ENCODE peak calls at places on chromosomes 13 and 19, in seven cellular contexts. X, M, Q, J, O, G and D are unnamed samples.

GRCh38 chr19:38135150-38135998 is 88.6 kb downstream of the DPF1 start:
- DNase-seq in X (no peak), M (no peak), Q (no peak), J (no peak), O (no peak), G (no peak), D (no peak)

GRCh38 chr19:5828661-5829566 is 10.6 kb downstream of the FUT6 start:
- DNase-seq in X (no peak), M (peak; percentile 55), Q (no peak), J (peak; percentile 34), O (peak; percentile 93), G (no peak), D (peak; percentile 51)

GRCh38 chr13:101614491-101614890 is 162.0 kb downstream of the ITGBL1 start:
- DNase-seq in X (no peak), M (no peak), Q (no peak), J (peak; percentile 0), O (no peak), G (no peak), D (no peak)

GRCh38 chr13:24746618-24747247 is 17.2 kb upstream of the RNF17 start:
- DNase-seq in X (peak; percentile 28), M (no peak), Q (no peak), J (no peak), O (no peak), G (no peak), D (no peak)

GRCh38 chr19:41548954-41549688 is 26.8 kb upstream of the CEACAM21 start:
- DNase-seq in X (no peak), M (peak; percentile 43), Q (no peak), J (peak; percentile 48), O (no peak), G (no peak), D (no peak)

GRCh38 chr13:69291292-69291906 is 816.2 kb upstream of the ATXN8OS start:
- DNase-seq in X (no peak), M (no peak), Q (no peak), J (peak; percentile 18), O (no peak), G (no peak), D (no peak)

GRCh38 chr19:29567366-29567915 is 38.6 kb upstream of the POP4 start:
- DNase-seq in X (no peak), M (no peak), Q (no peak), J (no peak), O (no peak), G (no peak), D (no peak)

GRCh38 chr19:31496076-31496475 is 146.8 kb upstream of the TSHZ3 start:
- DNase-seq in X (no peak), M (no peak), Q (no peak), J (no peak), O (no peak), G (no peak), D (no peak)

GRCh38 chr19:5990289-5990797 is 12.4 kb upstream of the RANBP3 start:
- DNase-seq in X (peak; percentile 43), M (no peak), Q (no peak), J (peak; percentile 68), O (no peak), G (no peak), D (no peak)

GRCh38 chr19:1810439-1811160 is 1.5 kb downstream of the ATP8B3 start:
- DNase-seq in X (no peak), M (no peak), Q (no peak), J (no peak), O (no peak), G (peak; percentile 65), D (peak; percentile 42)

GRCh38 chr13:50081106-50081898 is 66.1 kb downstream of the KCNRG start:
- DNase-seq in X (peak; percentile 43), M (peak; percentile 48), Q (no peak), J (peak; percentile 60), O (peak; percentile 76), G (peak; percentile 77), D (peak; percentile 41)

GRCh38 chr13:106683179-106683578 is 115.2 kb upstream of the ARGLU1 start:
- DNase-seq in X (no peak), M (no peak), Q (no peak), J (no peak), O (no peak), G (no peak), D (no peak)

GRCh38 chr19:19562665-19563347 is 24.7 kb downstream of the CILP2 start:
- DNase-seq in X (no peak), M (no peak), Q (no peak), J (peak; percentile 53), O (no peak), G (no peak), D (no peak)

GRCh38 chr13:20526664-20527063 is 1.0 kb upstream of the CRYL1 start:
- DNase-seq in X (no peak), M (no peak), Q (no peak), J (no peak), O (no peak), G (no peak), D (no peak)

GRCh38 chr13:23741879-23742510 is 147.2 kb downstream of the MIPEP start:
- DNase-seq in X (peak; percentile 19), M (no peak), Q (peak; percentile 9), J (peak; percentile 28), O (no peak), G (no peak), D (no peak)

GRCh38 chr13:20873348-20873747 is 29.2 kb downstream of the XPO4 start:
- DNase-seq in X (no peak), M (no peak), Q (no peak), J (no peak), O (no peak), G (no peak), D (no peak)

GRCh38 chr19:41849067-41849466 is 4.2 kb downstream of the DMRTC2 start:
- DNase-seq in X (no peak), M (no peak), Q (no peak), J (no peak), O (no peak), G (no peak), D (no peak)

GRCh38 chr19:55196803-55197202 is 12.5 kb downstream of the PTPRH start:
- DNase-seq in X (peak; percentile 64), M (no peak), Q (no peak), J (no peak), O (no peak), G (no peak), D (no peak)

GRCh38 chr13:40181203-40181845 is 485.1 kb downstream of the FOXO1 start:
- DNase-seq in X (peak; percentile 42), M (no peak), Q (no peak), J (peak; percentile 11), O (no peak), G (no peak), D (no peak)

GRCh38 chr13:110000534-110001345 is 214.4 kb upstream of the IRS2 start:
- DNase-seq in X (no peak), M (no peak), Q (no peak), J (no peak), O (no peak), G (no peak), D (no peak)

DNA sequence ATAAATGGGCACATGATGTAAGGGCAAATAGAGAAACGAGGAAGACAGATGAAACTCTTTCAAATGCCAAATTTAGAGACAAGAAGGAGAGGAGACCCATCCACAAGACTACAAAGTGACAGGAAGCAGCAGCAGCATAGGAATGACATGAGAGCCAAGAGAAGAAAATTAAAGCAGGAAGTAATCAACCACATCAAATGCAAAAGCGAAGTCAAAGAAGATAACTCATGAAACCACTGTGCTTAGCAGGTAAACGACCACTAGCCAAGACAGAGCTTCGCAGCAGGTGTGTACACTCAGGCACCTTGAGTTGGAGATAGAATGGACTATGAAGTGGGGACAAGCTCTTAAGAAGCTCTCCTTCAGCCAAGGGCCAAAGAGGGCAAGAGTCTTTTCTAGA is 64.1 kb downstream of the KLF12 start:
- DNase-seq in X (no peak), M (no peak), Q (no peak), J (no peak), O (no peak), G (no peak), D (no peak)
- H3K4me1 ChIP-seq in X (no peaks in the 10 kb centered on the region), M (no peaks in the 10 kb centered on the region), Q (no peaks in the 10 kb centered on the region), J (no peaks in the 10 kb centered on the region), O (peaks cover 28% of the 10 kb centered on the region), G (peaks cover 10% of the 10 kb centered on the region), D (peaks cover 4% of the 10 kb centered on the region)

GRCh38 chr19:44754743-44755066 is 6.2 kb downstream of the BCL3 start:
- DNase-seq in X (no peak), M (no peak), Q (no peak), J (no peak), O (no peak), G (no peak), D (no peak)

GRCh38 chr19:44753932-44754742 is 5.6 kb downstream of the BCL3 start:
- DNase-seq in X (peak; percentile 90), M (peak; percentile 96), Q (no peak), J (peak; percentile 94), O (peak; percentile 97), G (peak; percentile 95), D (peak; percentile 85)

GRCh38 chr19:44752123-44752815 is 3.8 kb downstream of the BCL3 start:
- DNase-seq in X (peak; percentile 12), M (no peak), Q (no peak), J (no peak), O (no peak), G (no peak), D (no peak)

GRCh38 chr19:44753619-44753931 is 5.1 kb downstream of the BCL3 start:
- DNase-seq in X (no peak), M (no peak), Q (no peak), J (no peak), O (no peak), G (no peak), D (no peak)

GRCh38 chr19:44752816-44753618 is 4.5 kb downstream of the BCL3 start:
- DNase-seq in X (peak; percentile 97), M (peak; percentile 95), Q (no peak), J (peak; percentile 94), O (peak; percentile 94), G (peak; percentile 94), D (peak; percentile 88)
- TF ChIP-seq POLR2A in X (no peak), M (no peak), Q (no peak), J (peak; percentile 13), O (no peak), G (peak; percentile 10), D (peak; percentile 21)

DNA sequence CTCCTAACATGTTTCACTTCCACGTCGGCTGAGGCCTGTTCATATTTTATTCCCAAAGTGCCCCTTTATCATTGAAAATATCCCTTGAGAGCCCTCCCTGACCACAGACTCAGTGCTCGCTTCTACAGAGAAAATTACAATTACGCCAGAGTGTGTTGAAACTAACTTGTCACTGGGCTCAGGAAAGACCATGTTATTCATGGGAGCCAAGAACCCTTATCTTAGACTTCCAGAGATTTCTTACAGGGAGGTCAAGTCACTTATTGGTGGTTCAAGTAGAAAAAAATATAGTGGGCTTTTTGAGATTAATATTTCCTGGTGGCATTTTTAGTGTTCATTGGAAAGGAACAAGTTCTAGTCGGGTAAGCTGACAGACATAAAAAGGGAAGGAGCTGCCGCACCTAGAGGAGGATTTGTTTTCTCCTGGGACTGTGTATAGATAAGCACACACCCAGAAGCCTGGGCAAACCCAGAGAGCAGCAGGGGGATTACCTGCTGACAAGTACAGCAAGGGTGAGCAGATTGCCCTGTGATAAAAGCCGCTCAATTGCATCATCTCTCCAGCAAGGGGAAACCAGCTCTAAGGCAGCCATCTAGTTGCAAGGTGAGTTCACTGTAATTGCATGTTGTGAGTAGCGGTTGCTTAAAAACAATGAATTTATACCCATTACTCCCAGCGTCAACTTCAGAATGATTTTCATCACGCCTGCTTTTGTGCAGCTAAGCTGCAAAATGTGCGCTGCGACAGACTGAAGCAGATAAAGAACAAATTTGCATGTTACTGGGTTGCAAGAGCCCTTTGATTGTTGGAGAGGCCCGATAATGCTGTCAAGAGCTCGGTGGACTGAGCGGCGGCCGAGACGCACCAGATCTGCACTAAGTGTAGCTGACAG is 46.2 kb downstream of the DCT start:
- DNase-seq in X (no peak), M (no peak), Q (peak; percentile 9), J (peak; percentile 64), O (no peak), G (no peak), D (no peak)
- TF ChIP-seq EP300 in X (no peak), M (no peak), Q (no peak), J (peak; percentile 56), O (no peak), G (no peak), D (no peak)

GRCh38 chr19:40247735-40248262 is 21.3 kb upstream of the CCNP start:
- DNase-seq in X (no peak), M (no peak), Q (no peak), J (no peak), O (no peak), G (no peak), D (no peak)
- H3K4me1 ChIP-seq in X (no peaks in the 10 kb centered on the region), M (no peaks in the 10 kb centered on the region), Q (peaks cover 4% of the 10 kb centered on the region), J (no peaks in the 10 kb centered on the region), O (peaks cover 4% of the 10 kb centered on the region), G (peaks cover 21% of the 10 kb centered on the region), D (no peaks in the 10 kb centered on the region)